ENCODE peak calls at places on chromosomes 16 and 17, in five cellular contexts. H, Y, E, Z and U are unnamed samples.

GRCh38 chr16:46720619-46721018 is 27.5 kb downstream of the MYLK3 start:
- DNase-seq in H (no peak), Y (no peak), E (no peak), Z (no peak), U (no peak)

GRCh38 chr16:83932955-83933673 is 19.9 kb upstream of the OSGIN1 start:
- DNase-seq in H (no peak), Y (no peak), E (no peak), Z (no peak), U (no peak)

GRCh38 chr17:6070280-6070894 is at the start of gene WSCD1:
- DNase-seq in H (peak), Y (peak), E (no peak), Z (no peak), U (peak)

GRCh38 chr17:79925242-79925957 is 86.2 kb upstream of the CBX4 start:
- DNase-seq in H (peak), Y (peak), E (peak), Z (no peak), U (peak)

GRCh38 chr16:3295783-3296182 is 9.4 kb downstream of the TIGD7 start:
- DNase-seq in H (no peak), Y (no peak), E (no peak), Z (no peak), U (no peak)

GRCh38 chr17:48100160-48100559 is 1.1 kb downstream of the CBX1 start:
- DNase-seq in H (peak), Y (peak), E (no peak), Z (no peak), U (no peak)

GRCh38 chr17:80774146-80774545 is 217.5 kb upstream of the CHMP6 start:
- DNase-seq in H (no peak), Y (no peak), E (no peak), Z (no peak), U (no peak)

GRCh38 chr17:37802712-37803416 is 58.0 kb upstream of the HNF1B start:
- DNase-seq in H (peak), Y (peak), E (no peak), Z (no peak), U (no peak)

GRCh38 chr17:9409430-9409829 is 166.2 kb downstream of the STX8 start:
- DNase-seq in H (no peak), Y (peak), E (no peak), Z (no peak), U (no peak)

GRCh38 chr17:47948706-47949196 is 7.4 kb downstream of the PNPO start:
- DNase-seq in H (no peak), Y (no peak), E (no peak), Z (no peak), U (no peak)

GRCh38 chr16:75392911-75393310 is 40.4 kb downstream of the CFDP1 start:
- DNase-seq in H (peak), Y (no peak), E (no peak), Z (no peak), U (no peak)

GRCh38 chr17:21286066-21286770 is 1.7 kb downstream of the MAP2K3 start:
- DNase-seq in H (peak), Y (peak), E (peak), Z (peak), U (peak)

GRCh38 chr17:77930780-77931768 is 27.4 kb upstream of the TNRC6C start:
- DNase-seq in H (no peak), Y (no peak), E (no peak), Z (no peak), U (no peak)

GRCh38 chr16:89749637-89750036 is 28.3 kb downstream of the ZNF276 start:
- DNase-seq in H (no peak), Y (no peak), E (peak), Z (no peak), U (no peak)

GRCh38 chr16:4683255-4684029 is 9.9 kb upstream of the NUDT16L1 start:
- DNase-seq in H (no peak), Y (no peak), E (no peak), Z (no peak), U (no peak)

GRCh38 chr16:30096862-30097563 is 1.0 kb upstream of the YPEL3 start:
- DNase-seq in H (no peak), Y (no peak), E (no peak), Z (no peak), U (no peak)

GRCh38 chr16:10314811-10315210 is 71.0 kb upstream of the ATF7IP2 start:
- DNase-seq in H (peak), Y (no peak), E (no peak), Z (no peak), U (no peak)

GRCh38 chr16:77302249-77302648 is 103.0 kb downstream of the SYCE1L start:
- DNase-seq in H (no peak), Y (no peak), E (no peak), Z (no peak), U (no peak)

GRCh38 chr17:29589524-29590260 is at the start of gene GIT1:
- DNase-seq in H (peak), Y (peak), E (peak), Z (peak), U (peak)

GRCh38 chr17:47808830-47809480 is 12.6 kb downstream of the OSBPL7 start:
- DNase-seq in H (no peak), Y (no peak), E (no peak), Z (no peak), U (no peak)

GRCh38 chr17:45316271-45317112 is at the start of gene MAP3K14:
- DNase-seq in H (peak), Y (peak), E (peak), Z (peak), U (peak)

GRCh38 chr16:2470234-2470601 is 879 bp upstream of the NTN3 start:
- DNase-seq in H (no peak), Y (no peak), E (no peak), Z (no peak), U (no peak)

GRCh38 chr17:61168506-61168905 is 231.1 kb upstream of the TBX2 start:
- DNase-seq in H (no peak), Y (no peak), E (no peak), Z (no peak), U (no peak)

GRCh38 chr17:30224419-30224960 is 11.0 kb downstream of the SLC6A4 start:
- DNase-seq in H (no peak), Y (no peak), E (no peak), Z (no peak), U (no peak)

GRCh38 chr16:87178977-87179376 is 138.2 kb downstream of the C16orf95 start:
- DNase-seq in H (peak), Y (no peak), E (no peak), Z (no peak), U (no peak)

GRCh38 chr17:81509687-81510523 is 2.7 kb downstream of the ACTG1 start:
- DNase-seq in H (no peak), Y (no peak), E (no peak), Z (no peak), U (no peak)

GRCh38 chr17:30062372-30062771 is 54.2 kb upstream of the NSRP1 start:
- DNase-seq in H (no peak), Y (no peak), E (no peak), Z (no peak), U (no peak)

GRCh38 chr16:31006086-31006385 is 4.4 kb downstream of the STX1B start:
- DNase-seq in H (no peak), Y (no peak), E (no peak), Z (no peak), U (no peak)

GRCh38 chr16:14117051-14117450 is 45.9 kb downstream of the MRTFB start:
- DNase-seq in H (peak), Y (no peak), E (no peak), Z (no peak), U (no peak)

GRCh38 chr17:3965123-3965800 is 1.0 kb upstream of the ATP2A3 start:
- DNase-seq in H (peak), Y (peak), E (peak), Z (peak), U (peak)

GRCh38 chr17:80110447-80110812 is 9.0 kb downstream of the GAA start:
- DNase-seq in H (no peak), Y (no peak), E (no peak), Z (no peak), U (no peak)